ENCODE peak calls at places on chromosomes 12 and 14, in four cellular contexts. A, E, M and P are unnamed samples.
A peak's percentile ranks its signal among the peaks of the same experiment; 100 is the strongest.

GRCh38 chr14:48546996-48547395 is 871.6 kb upstream of the MDGA2 start:
- DNase-seq in A (no peak), E (no peak), M (no peak), P (no peak)

GRCh38 chr14:68734231-68734732 is 58.6 kb downstream of the ZFP36L1 start:
- DNase-seq in A (no peak), E (no peak), M (no peak), P (no peak)

GRCh38 chr14:73059326-73059725 is 992 bp downstream of the RBM25 start:
- DNase-seq in A (no peak), E (no peak), M (no peak), P (no peak)

GRCh38 chr14:82354126-82354525 is 820.5 kb upstream of the SEL1L start:
- DNase-seq in A (no peak), E (no peak), M (no peak), P (no peak)

GRCh38 chr14:42855159-42855558 is 1248.5 kb downstream of the LRFN5 start:
- DNase-seq in A (no peak), E (peak; percentile 10), M (no peak), P (no peak)

GRCh38 chr14:70754989-70755388 is 54.3 kb downstream of the MAP3K9 start:
- DNase-seq in A (peak; percentile 91), E (no peak), M (no peak), P (no peak)

GRCh38 chr14:23252006-23252405 is 14.3 kb downstream of the RNF212B start:
- DNase-seq in A (no peak), E (no peak), M (no peak), P (no peak)

GRCh38 chr14:68580676-68581075 is 212.2 kb downstream of the ZFP36L1 start:
- DNase-seq in A (no peak), E (no peak), M (no peak), P (peak; percentile 62)

GRCh38 chr12:49870501-49871262 is 27.8 kb upstream of the BCDIN3D start:
- DNase-seq in A (no peak), E (no peak), M (no peak), P (no peak)

GRCh38 chr12:52417742-52418141 is 11.6 kb upstream of the KRT82 start:
- DNase-seq in A (no peak), E (no peak), M (no peak), P (no peak)

GRCh38 chr14:79915411-79915810 is 295.9 kb downstream of the DIO2 start:
- DNase-seq in A (no peak), E (no peak), M (no peak), P (no peak)

GRCh38 chr14:23058654-23059504 is 1.6 kb upstream of the CDH24 start:
- DNase-seq in A (no peak), E (no peak), M (no peak), P (no peak)

GRCh38 chr12:104507672-104508071 is 50.9 kb downstream of the CHST11 start:
- DNase-seq in A (no peak), E (no peak), M (no peak), P (no peak)

GRCh38 chr12:129903956-129904769 is at the start of gene TMEM132D:
- DNase-seq in A (no peak), E (peak; percentile 73), M (no peak), P (peak; percentile 55)